ENCODE peak calls at places on chromosomes 12 and 14, in ten cellular contexts. E is Peyer's patch; K is CD8-positive, alpha-beta memory T cell; U is neural progenitor cell; A is left lung; I is GM13976; H is stimulated activated CD4-positive, alpha-beta T cell treated with anti-CD3 and anti-CD28 coated beads, Interleukin-2, amount 100 ng/mL, for 48 hours; Q is RCC 7860; V is astrocyte of the spinal cord; R is posterior cingulate gyrus. O is an unnamed sample.

GRCh38 chr14:80787876-80788275 is 153.7 kb downstream of the CEP128 start:
- DNase-seq in E (no peak), K (no peak), U (no peak), A (no peak), I (no peak), H (no peak), Q (no peak), V (no peak), R (no peak), O (no peak)

GRCh38 chr12:27303139-27304111 is 29.2 kb upstream of the BMAL2 start:
- DNase-seq in E (no peak), K (no peak), U (no peak), A (no peak), I (no peak), H (no peak), Q (no peak), V (peak), R (no peak), O (no peak)

GRCh38 chr12:65229441-65229840 is 49.0 kb upstream of the MSRB3 start:
- DNase-seq in E (no peak), K (no peak), U (no peak), A (no peak), I (no peak), H (no peak), Q (peak), V (peak), R (no peak), O (no peak)

GRCh38 chr12:23810327-23810902 is 139.1 kb downstream of the SOX5 start:
- DNase-seq in E (no peak), K (no peak), U (no peak), A (no peak), I (no peak), H (no peak), Q (no peak), V (no peak), R (no peak), O (no peak)

GRCh38 chr14:60166144-60166543 is 946 bp upstream of the DHRS7 start:
- DNase-seq in E (no peak), K (no peak), U (no peak), A (no peak), I (peak), H (no peak), Q (no peak), V (no peak), R (no peak), O (peak)

GRCh38 chr12:2503762-2504161 is 291.0 kb upstream of the FKBP4 start:
- DNase-seq in E (no peak), K (no peak), U (no peak), A (no peak), I (no peak), H (no peak), Q (no peak), V (no peak), R (no peak), O (peak)

GRCh38 chr12:1217191-1217949 is 226.3 kb downstream of the ERC1 start:
- DNase-seq in E (no peak), K (no peak), U (peak), A (no peak), I (no peak), H (no peak), Q (peak), V (peak), R (no peak), O (no peak)

GRCh38 chr12:114368685-114369084 is 37.3 kb downstream of the TBX5 start:
- DNase-seq in E (no peak), K (no peak), U (no peak), A (no peak), I (no peak), H (no peak), Q (no peak), V (no peak), R (no peak), O (no peak)

GRCh38 chr12:21539797-21540196 is 13.7 kb downstream of the SPX start:
- DNase-seq in E (no peak), K (no peak), U (no peak), A (no peak), I (no peak), H (no peak), Q (no peak), V (no peak), R (no peak), O (no peak)

GRCh38 chr12:131153956-131154355 is 200.2 kb downstream of the ADGRD1 start:
- DNase-seq in E (no peak), K (no peak), U (no peak), A (no peak), I (no peak), H (no peak), Q (no peak), V (no peak), R (no peak), O (no peak)

GRCh38 chr12:54341343-54341742 is 16.4 kb downstream of the COPZ1 start:
- DNase-seq in E (no peak), K (no peak), U (peak), A (no peak), I (no peak), H (no peak), Q (no peak), V (no peak), R (no peak), O (no peak)

GRCh38 chr14:50794063-50794645 is 36.8 kb downstream of the NIN start:
- DNase-seq in E (no peak), K (no peak), U (no peak), A (no peak), I (peak), H (no peak), Q (no peak), V (no peak), R (no peak), O (no peak)

GRCh38 chr12:108193922-108194321 is 64.8 kb downstream of the WSCD2 start:
- DNase-seq in E (no peak), K (peak), U (peak), A (no peak), I (peak), H (peak), Q (no peak), V (no peak), R (peak), O (no peak)

GRCh38 chr12:2111816-2112215 is 59.0 kb downstream of the CACNA1C start:
- DNase-seq in E (no peak), K (no peak), U (no peak), A (no peak), I (no peak), H (no peak), Q (no peak), V (no peak), R (no peak), O (no peak)

GRCh38 chr12:76337583-76337982 is 10.6 kb downstream of the BBS10 start:
- DNase-seq in E (no peak), K (no peak), U (no peak), A (no peak), I (no peak), H (no peak), Q (no peak), V (peak), R (no peak), O (no peak)

GRCh38 chr12:96274331-96274730 is 80.2 kb downstream of the ELK3 start:
- DNase-seq in E (no peak), K (no peak), U (no peak), A (no peak), I (no peak), H (no peak), Q (no peak), V (peak), R (no peak), O (no peak)

GRCh38 chr12:121784460-121784859 is 9.0 kb downstream of the RHOF start:
- DNase-seq in E (no peak), K (no peak), U (no peak), A (no peak), I (no peak), H (no peak), Q (peak), V (peak), R (no peak), O (no peak)

GRCh38 chr12:9971158-9971557 is at the start of gene CLEC12A:
- DNase-seq in E (no peak), K (no peak), U (no peak), A (no peak), I (no peak), H (no peak), Q (no peak), V (no peak), R (no peak), O (no peak)

GRCh38 chr14:71246539-71246938 is 339.3 kb downstream of the PCNX1 start:
- DNase-seq in E (no peak), K (no peak), U (no peak), A (no peak), I (no peak), H (no peak), Q (no peak), V (no peak), R (no peak), O (no peak)

GRCh38 chr14:41663478-41663845 is 56.8 kb downstream of the LRFN5 start:
- DNase-seq in E (no peak), K (no peak), U (no peak), A (no peak), I (no peak), H (no peak), Q (no peak), V (peak), R (no peak), O (no peak)

GRCh38 chr14:70416322-70416716 is 571 bp downstream of the SYNJ2BP start:
- DNase-seq in E (no peak), K (no peak), U (no peak), A (no peak), I (no peak), H (no peak), Q (no peak), V (peak), R (no peak), O (no peak)

GRCh38 chr14:97426776-97427175 is 629.6 kb downstream of the VRK1 start:
- DNase-seq in E (no peak), K (no peak), U (no peak), A (no peak), I (no peak), H (no peak), Q (no peak), V (no peak), R (no peak), O (no peak)

GRCh38 chr12:57177354-57177753 is 29.9 kb upstream of the LRP1-AS start:
- DNase-seq in E (no peak), K (no peak), U (no peak), A (no peak), I (no peak), H (no peak), Q (no peak), V (no peak), R (no peak), O (no peak)

GRCh38 chr14:104436047-104436531 is 143.5 kb upstream of the C14orf180 start:
- DNase-seq in E (no peak), K (no peak), U (no peak), A (peak), I (peak), H (no peak), Q (no peak), V (peak), R (no peak), O (no peak)

GRCh38 chr12:109448707-109449390 is 28.3 kb downstream of the KCTD10 start:
- DNase-seq in E (no peak), K (no peak), U (no peak), A (no peak), I (no peak), H (no peak), Q (no peak), V (no peak), R (no peak), O (no peak)

GRCh38 chr12:57632898-57633825 is at the start of gene B4GALNT1:
- DNase-seq in E (peak), K (peak), U (peak), A (peak), I (peak), H (peak), Q (peak), V (peak), R (peak), O (peak)

GRCh38 chr14:100271247-100271939 is 32.4 kb downstream of the YY1 start:
- DNase-seq in E (no peak), K (no peak), U (no peak), A (no peak), I (no peak), H (no peak), Q (no peak), V (peak), R (no peak), O (no peak)

GRCh38 chr12:28830491-28830890 is 318.6 kb upstream of the FAR2 start:
- DNase-seq in E (no peak), K (no peak), U (no peak), A (no peak), I (no peak), H (no peak), Q (no peak), V (no peak), R (no peak), O (no peak)

GRCh38 chr12:120872487-120872886 is 31.7 kb downstream of the SPPL3 start:
- DNase-seq in E (no peak), K (no peak), U (no peak), A (no peak), I (no peak), H (no peak), Q (no peak), V (no peak), R (no peak), O (no peak)

GRCh38 chr12:130661059-130661458 is 55.0 kb downstream of the RIMBP2 start:
- DNase-seq in E (no peak), K (no peak), U (no peak), A (no peak), I (no peak), H (no peak), Q (no peak), V (no peak), R (no peak), O (no peak)

GRCh38 chr14:63027719-63028118 is 17.5 kb downstream of the KCNH5 start:
- DNase-seq in E (no peak), K (no peak), U (no peak), A (no peak), I (no peak), H (no peak), Q (no peak), V (no peak), R (no peak), O (no peak)

GRCh38 chr14:94401083-94401482 is 12.7 kb upstream of the SERPINA1 start:
- DNase-seq in E (no peak), K (no peak), U (no peak), A (no peak), I (no peak), H (no peak), Q (peak), V (peak), R (no peak), O (no peak)

GRCh38 chr12:6430124-6430989 is 14.4 kb upstream of the CD27 start:
- DNase-seq in E (peak), K (no peak), U (no peak), A (no peak), I (no peak), H (no peak), Q (peak), V (peak), R (peak), O (no peak)

GRCh38 chr14:55440385-55440784 is at the start of gene TBPL2:
- DNase-seq in E (no peak), K (no peak), U (peak), A (no peak), I (no peak), H (no peak), Q (no peak), V (no peak), R (no peak), O (no peak)

GRCh38 chr14:90397401-90398314 is 829 bp downstream of the CALM1 start:
- DNase-seq in E (peak), K (peak), U (peak), A (peak), I (peak), H (peak), Q (no peak), V (peak), R (peak), O (peak)

GRCh38 chr14:61812347-61813100 is 50.3 kb downstream of the SNAPC1 start:
- DNase-seq in E (no peak), K (no peak), U (peak), A (peak), I (peak), H (no peak), Q (no peak), V (no peak), R (peak), O (no peak)

GRCh38 chr12:69388371-69388770 is 28.8 kb downstream of the YEATS4 start:
- DNase-seq in E (no peak), K (no peak), U (no peak), A (no peak), I (peak), H (no peak), Q (peak), V (peak), R (no peak), O (no peak)

GRCh38 chr12:42422785-42423184 is 96.8 kb downstream of the PPHLN1 start:
- DNase-seq in E (no peak), K (no peak), U (no peak), A (no peak), I (peak), H (no peak), Q (no peak), V (peak), R (no peak), O (no peak)

GRCh38 chr14:24852312-24853060 is 197.5 kb downstream of the STXBP6 start:
- DNase-seq in E (no peak), K (no peak), U (peak), A (no peak), I (no peak), H (no peak), Q (no peak), V (no peak), R (no peak), O (no peak)